ENCODE peak calls at places on chromosomes 6 and 20, in six cellular contexts. A is prostate gland, O is stomach, T is transverse colon, R is breast epithelium, U is GM23338. Q is an unnamed sample.

GRCh38 chr6:30238178-30238795 is 25.1 kb upstream of the TRIM26 start:
- DNase-seq in A (no peak), O (no peak), T (no peak), R (no peak), U (peak), Q (no peak)

GRCh38 chr20:16563066-16563806 is 10.0 kb downstream of the KIF16B start:
- DNase-seq in A (no peak), O (no peak), T (no peak), R (no peak), U (no peak), Q (no peak)

GRCh38 chr20:37711987-37712961 is 18.4 kb downstream of the CTNNBL1 start:
- DNase-seq in A (peak), O (peak), T (no peak), R (no peak), U (no peak), Q (no peak)

GRCh38 chr6:116015983-116016382 is 44.7 kb downstream of the FRK start:
- DNase-seq in A (no peak), O (no peak), T (peak), R (no peak), U (no peak), Q (no peak)

GRCh38 chr20:63235399-63235983 is at the start of gene BIRC7:
- DNase-seq in A (no peak), O (no peak), T (no peak), R (no peak), U (no peak), Q (no peak)

GRCh38 chr6:36927691-36928546 is 26.6 kb upstream of the PI16 start:
- DNase-seq in A (no peak), O (no peak), T (peak), R (no peak), U (no peak), Q (no peak)

GRCh38 chr20:62183426-62184142 is 756 bp downstream of the MTG2 start:
- DNase-seq in A (no peak), O (no peak), T (no peak), R (no peak), U (peak), Q (peak)

GRCh38 chr6:37800904-37801669 is 18.4 kb upstream of the ZFAND3 start:
- DNase-seq in A (no peak), O (no peak), T (no peak), R (no peak), U (no peak), Q (no peak)

GRCh38 chr20:46099491-46100287 is 9.9 kb upstream of the NCOA5 start:
- DNase-seq in A (no peak), O (no peak), T (peak), R (no peak), U (peak), Q (peak)

GRCh38 chr6:21022343-21023107 is 488.3 kb downstream of the CDKAL1 start:
- DNase-seq in A (peak), O (peak), T (no peak), R (no peak), U (peak), Q (no peak)

GRCh38 chr20:38214871-38215788 is 45.4 kb downstream of the KIAA1755 start:
- DNase-seq in A (no peak), O (no peak), T (no peak), R (no peak), U (no peak), Q (peak)

GRCh38 chr6:88179692-88180091 is 13.5 kb upstream of the CNR1 start:
- DNase-seq in A (no peak), O (no peak), T (no peak), R (no peak), U (peak), Q (peak)

GRCh38 chr20:50284811-50285375 is 94.3 kb downstream of the CEBPB start:
- DNase-seq in A (no peak), O (no peak), T (no peak), R (no peak), U (no peak), Q (no peak)

GRCh38 chr20:58233881-58234528 is 5.6 kb upstream of the ANKRD60 start:
- DNase-seq in A (no peak), O (no peak), T (peak), R (no peak), U (peak), Q (no peak)

GRCh38 chr6:6593876-6594275 is 5.4 kb downstream of the LY86 start:
- DNase-seq in A (no peak), O (no peak), T (no peak), R (no peak), U (no peak), Q (no peak)

GRCh38 chr6:35725721-35726438 is 11.0 kb upstream of the ARMC12 start:
- DNase-seq in A (peak), O (peak), T (peak), R (peak), U (no peak), Q (peak)

GRCh38 chr6:168485804-168486203 is 44.8 kb downstream of the SMOC2 start:
- DNase-seq in A (no peak), O (no peak), T (no peak), R (no peak), U (no peak), Q (no peak)
- TF ChIP-seq POLR2AphosphoS5 in A (no peak), O (peak), T (no peak), R (no peak), U (no peak), Q (no peak)

GRCh38 chr20:33826270-33826897 is 15.2 kb downstream of the CHMP4B start:
- DNase-seq in A (peak), O (no peak), T (no peak), R (no peak), U (peak), Q (no peak)
- TF ChIP-seq CTCF in A (no peak), O (no peak), T (no peak), R (no peak), U (no peak), Q (no peak)

DNA sequence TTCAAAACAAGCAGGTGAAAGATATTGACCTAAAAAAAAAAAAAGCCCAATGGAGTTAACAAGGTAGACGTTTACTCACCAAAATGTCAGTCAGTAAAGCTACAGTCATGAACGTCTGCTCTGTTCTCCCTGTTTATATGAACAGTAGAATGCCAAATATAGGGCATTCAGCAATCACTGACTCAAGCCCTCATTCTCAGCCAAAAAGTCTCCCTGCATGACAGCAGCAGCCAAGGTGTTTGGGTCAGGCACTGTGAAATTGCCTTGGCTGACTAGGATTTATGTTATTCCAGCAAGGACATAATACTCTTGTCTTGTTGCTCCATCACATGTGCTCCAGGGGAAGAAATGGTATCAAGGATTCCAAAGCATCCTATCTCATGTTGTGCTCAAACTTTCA is 194.7 kb upstream of the RSPO3 start:
- DNase-seq in A (no peak), O (no peak), T (no peak), R (no peak), U (no peak), Q (no peak)
- TF ChIP-seq POLR2AphosphoS5 in A (no peak), O (no peak), T (no peak), R (no peak), U (no peak), Q (no peak)

DNA sequence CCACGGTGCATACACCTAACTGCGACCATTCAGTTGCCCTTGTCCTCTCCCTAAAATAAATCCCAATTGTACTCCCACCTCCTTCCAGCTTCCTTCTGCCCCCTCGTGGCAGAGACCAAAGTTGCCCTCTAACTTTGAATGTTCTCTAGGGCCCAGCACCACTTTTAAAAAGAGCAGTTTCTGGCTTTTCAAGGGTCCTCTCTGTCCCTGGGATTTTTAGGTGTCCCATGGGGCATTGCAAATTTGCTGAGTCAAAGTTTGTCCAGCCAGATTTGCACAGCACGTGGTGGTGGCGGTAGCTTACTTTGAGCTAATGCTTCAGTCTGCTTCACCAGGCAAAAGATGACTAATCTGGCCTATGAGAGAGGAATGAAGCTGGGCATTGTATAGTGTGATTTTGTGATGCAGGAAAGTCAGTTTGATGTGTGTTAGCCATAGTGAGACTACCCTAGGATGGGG is 100.2 kb downstream of the PERP start:
- DNase-seq in A (no peak), O (peak), T (peak), R (no peak), U (peak), Q (no peak)
- TF ChIP-seq CTCF in A (peak), O (peak), T (peak), R (peak), U (peak), Q (no peak)

GRCh38 chr6:160967833-160968232 is 23.7 kb upstream of the MAP3K4 start:
- DNase-seq in A (no peak), O (no peak), T (no peak), R (no peak), U (no peak), Q (no peak)

GRCh38 chr6:160965893-160966292 is 25.7 kb upstream of the MAP3K4 start:
- DNase-seq in A (no peak), O (no peak), T (no peak), R (no peak), U (no peak), Q (no peak)

GRCh38 chr6:160971151-160971550 is 20.4 kb upstream of the MAP3K4 start:
- DNase-seq in A (no peak), O (no peak), T (no peak), R (no peak), U (no peak), Q (no peak)

GRCh38 chr6:160966493-160967229 is 24.9 kb upstream of the MAP3K4 start:
- DNase-seq in A (no peak), O (no peak), T (no peak), R (no peak), U (no peak), Q (no peak)

DNA sequence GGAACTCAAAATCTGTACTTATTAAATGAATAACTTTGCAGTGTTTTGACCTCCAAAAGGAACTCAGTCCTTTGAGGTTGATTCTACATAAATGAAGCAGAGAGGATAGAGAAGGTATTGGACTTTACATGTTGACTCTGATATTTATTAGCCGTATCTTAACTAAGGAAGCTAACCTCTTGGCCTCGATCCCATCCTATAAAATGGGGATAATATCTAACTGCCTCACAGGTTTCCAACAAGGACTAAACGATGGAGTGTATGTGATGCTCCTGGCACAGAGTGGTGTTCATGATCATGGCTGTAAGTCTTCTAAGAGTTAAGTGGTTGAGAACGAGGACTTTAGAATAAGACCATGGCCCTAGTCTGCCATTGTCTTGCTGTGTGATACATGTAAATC is 24.2 kb upstream of the MAP3K4 start:
- DNase-seq in A (peak), O (no peak), T (no peak), R (no peak), U (no peak), Q (no peak)
- TF ChIP-seq POLR2AphosphoS5 in A (peak), O (no peak), T (no peak), R (no peak), U (no peak), Q (no peak)

GRCh38 chr20:11719153-11719552 is 198.5 kb upstream of the BTBD3 start:
- DNase-seq in A (no peak), O (no peak), T (no peak), R (no peak), U (peak), Q (no peak)

GRCh38 chr20:11717562-11717961 is 200.1 kb upstream of the BTBD3 start:
- DNase-seq in A (no peak), O (no peak), T (no peak), R (no peak), U (no peak), Q (no peak)

GRCh38 chr20:11716945-11717248 is 200.8 kb upstream of the BTBD3 start:
- DNase-seq in A (no peak), O (no peak), T (no peak), R (no peak), U (no peak), Q (no peak)

GRCh38 chr20:11718474-11719094 is 199.1 kb upstream of the BTBD3 start:
- DNase-seq in A (no peak), O (no peak), T (no peak), R (no peak), U (peak), Q (no peak)

GRCh38 chr20:11716239-11716944 is 201.3 kb upstream of the BTBD3 start:
- DNase-seq in A (no peak), O (no peak), T (no peak), R (no peak), U (peak), Q (no peak)
- TF ChIP-seq CTCF in A (no peak), O (no peak), T (peak), R (no peak), U (peak), Q (no peak)

GRCh38 chr20:41340327-41341055 is at the start of gene LPIN3:
- DNase-seq in A (peak), O (peak), T (peak), R (peak), U (peak), Q (peak)
- TF ChIP-seq POLR2AphosphoS5 in A (peak), O (peak), T (peak), R (no peak), U (peak), Q (peak)

GRCh38 chr6:33316603-33317417 is 734 bp downstream of the ZBTB22 start:
- DNase-seq in A (no peak), O (no peak), T (no peak), R (no peak), U (no peak), Q (peak)
- TF ChIP-seq CTCF in A (no peak), O (no peak), T (no peak), R (no peak), U (no peak), Q (no peak)

DNA sequence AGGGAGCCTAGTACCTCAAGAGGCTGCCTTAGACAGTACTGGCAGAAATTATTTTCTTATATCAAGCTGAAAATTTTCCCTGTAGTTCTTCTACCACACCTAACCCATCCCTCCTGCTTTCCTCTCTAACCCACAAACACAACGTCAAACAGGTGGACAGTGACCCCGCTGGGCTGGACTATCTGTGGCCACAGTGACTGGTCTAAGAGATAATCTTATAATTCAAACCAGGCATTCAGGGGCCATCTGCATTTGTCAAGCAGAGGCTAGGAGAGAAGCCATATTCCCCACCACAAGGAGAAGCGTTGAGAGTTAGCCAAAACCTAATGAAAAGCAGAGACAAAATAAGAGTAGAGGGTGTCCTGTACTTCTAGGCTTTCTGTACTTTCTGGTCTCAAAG is 8.2 kb downstream of the HDDC2 start:
- DNase-seq in A (no peak), O (no peak), T (no peak), R (no peak), U (no peak), Q (no peak)
- TF ChIP-seq POLR2AphosphoS5 in A (no peak), O (no peak), T (no peak), R (no peak), U (no peak), Q (no peak)

GRCh38 chr6:155152211-155153076 is 111.4 kb upstream of the CLDN20 start:
- DNase-seq in A (no peak), O (no peak), T (no peak), R (no peak), U (peak), Q (no peak)
- TF ChIP-seq CTCF in A (no peak), O (no peak), T (no peak), R (no peak), U (peak), Q (no peak)